ENCODE peak calls at places on chromosomes 2 and 18, in eight cellular contexts. One of them, this sample, is unnamed.

GRCh38 chr2:104378853-104379374 is 475.0 kb upstream of the POU3F3 start:
- DNase-seq in breast epithelium: no peak
- DNase-seq in neuronal stem cell: peak; percentile 18
- DNase-seq in HCT116: no peak
- DNase-seq in upper lobe of left lung: no peak
- DNase-seq in Peyer's patch: no peak
- DNase-seq in naive thymus-derived CD4-positive, alpha-beta T cell: no peak
- DNase-seq in heart left ventricle: no peak
- DNase-seq in this sample: peak; percentile 41

GRCh38 chr2:240955306-240956101 is 42.9 kb upstream of the SNED1 start:
- DNase-seq in breast epithelium: peak; percentile 20
- DNase-seq in neuronal stem cell: no peak
- DNase-seq in HCT116: no peak
- DNase-seq in upper lobe of left lung: peak; percentile 47
- DNase-seq in Peyer's patch: peak; percentile 38
- DNase-seq in naive thymus-derived CD4-positive, alpha-beta T cell: no peak
- DNase-seq in heart left ventricle: no peak
- DNase-seq in this sample: no peak

GRCh38 chr2:73291093-73291460 is 2.3 kb downstream of the EGR4 start:
- DNase-seq in breast epithelium: no peak
- DNase-seq in neuronal stem cell: peak; percentile 88
- DNase-seq in HCT116: no peak
- DNase-seq in upper lobe of left lung: peak; percentile 90
- DNase-seq in Peyer's patch: peak; percentile 57
- DNase-seq in naive thymus-derived CD4-positive, alpha-beta T cell: peak; percentile 52
- DNase-seq in heart left ventricle: peak; percentile 40
- DNase-seq in this sample: peak; percentile 60

GRCh38 chr2:136206613-136207012 is 88.7 kb upstream of the CXCR4 start:
- DNase-seq in breast epithelium: no peak
- DNase-seq in neuronal stem cell: no peak
- DNase-seq in HCT116: no peak
- DNase-seq in upper lobe of left lung: peak; percentile 1
- DNase-seq in Peyer's patch: peak; percentile 91
- DNase-seq in naive thymus-derived CD4-positive, alpha-beta T cell: no peak
- DNase-seq in heart left ventricle: no peak
- DNase-seq in this sample: no peak

GRCh38 chr18:51890762-51891161 is 449.2 kb upstream of the DCC start:
- DNase-seq in breast epithelium: peak; percentile 58
- DNase-seq in neuronal stem cell: no peak
- DNase-seq in HCT116: no peak
- DNase-seq in upper lobe of left lung: no peak
- DNase-seq in Peyer's patch: peak; percentile 68
- DNase-seq in naive thymus-derived CD4-positive, alpha-beta T cell: no peak
- DNase-seq in heart left ventricle: no peak
- DNase-seq in this sample: no peak

GRCh38 chr2:200634231-200634964 is 48.6 kb downstream of the AOX1 start:
- DNase-seq in breast epithelium: no peak
- DNase-seq in neuronal stem cell: no peak
- DNase-seq in HCT116: no peak
- DNase-seq in upper lobe of left lung: no peak
- DNase-seq in Peyer's patch: no peak
- DNase-seq in naive thymus-derived CD4-positive, alpha-beta T cell: no peak
- DNase-seq in heart left ventricle: no peak
- DNase-seq in this sample: no peak

GRCh38 chr2:160399880-160400279 is 93.7 kb downstream of the RBMS1 start:
- DNase-seq in breast epithelium: no peak
- DNase-seq in neuronal stem cell: no peak
- DNase-seq in HCT116: no peak
- DNase-seq in upper lobe of left lung: no peak
- DNase-seq in Peyer's patch: no peak
- DNase-seq in naive thymus-derived CD4-positive, alpha-beta T cell: no peak
- DNase-seq in heart left ventricle: no peak
- DNase-seq in this sample: no peak

GRCh38 chr2:237465515-237466227 is 21.4 kb upstream of the MLPH start:
- DNase-seq in breast epithelium: no peak
- DNase-seq in neuronal stem cell: no peak
- DNase-seq in HCT116: peak; percentile 61
- DNase-seq in upper lobe of left lung: no peak
- DNase-seq in Peyer's patch: no peak
- DNase-seq in naive thymus-derived CD4-positive, alpha-beta T cell: no peak
- DNase-seq in heart left ventricle: no peak
- DNase-seq in this sample: no peak

GRCh38 chr2:119545754-119546445 is 1.7 kb downstream of the CFAP221 start:
- DNase-seq in breast epithelium: no peak
- DNase-seq in neuronal stem cell: no peak
- DNase-seq in HCT116: no peak
- DNase-seq in upper lobe of left lung: no peak
- DNase-seq in Peyer's patch: peak; percentile 71
- DNase-seq in naive thymus-derived CD4-positive, alpha-beta T cell: no peak
- DNase-seq in heart left ventricle: no peak
- DNase-seq in this sample: no peak

GRCh38 chr18:40868110-40868858 is 1086.8 kb upstream of the PIK3C3 start:
- DNase-seq in breast epithelium: no peak
- DNase-seq in neuronal stem cell: no peak
- DNase-seq in HCT116: no peak
- DNase-seq in upper lobe of left lung: no peak
- DNase-seq in Peyer's patch: no peak
- DNase-seq in naive thymus-derived CD4-positive, alpha-beta T cell: no peak
- DNase-seq in heart left ventricle: no peak
- DNase-seq in this sample: no peak

GRCh38 chr2:128444816-128445532 is 126.3 kb upstream of the HS6ST1 start:
- DNase-seq in breast epithelium: no peak
- DNase-seq in neuronal stem cell: no peak
- DNase-seq in HCT116: no peak
- DNase-seq in upper lobe of left lung: no peak
- DNase-seq in Peyer's patch: peak; percentile 14
- DNase-seq in naive thymus-derived CD4-positive, alpha-beta T cell: no peak
- DNase-seq in heart left ventricle: no peak
- DNase-seq in this sample: no peak

GRCh38 chr2:194819367-194819766 is 837.7 kb upstream of the SLC39A10 start:
- DNase-seq in breast epithelium: no peak
- DNase-seq in neuronal stem cell: peak; percentile 5
- DNase-seq in HCT116: no peak
- DNase-seq in upper lobe of left lung: no peak
- DNase-seq in Peyer's patch: no peak
- DNase-seq in naive thymus-derived CD4-positive, alpha-beta T cell: no peak
- DNase-seq in heart left ventricle: no peak
- DNase-seq in this sample: no peak

DNA sequence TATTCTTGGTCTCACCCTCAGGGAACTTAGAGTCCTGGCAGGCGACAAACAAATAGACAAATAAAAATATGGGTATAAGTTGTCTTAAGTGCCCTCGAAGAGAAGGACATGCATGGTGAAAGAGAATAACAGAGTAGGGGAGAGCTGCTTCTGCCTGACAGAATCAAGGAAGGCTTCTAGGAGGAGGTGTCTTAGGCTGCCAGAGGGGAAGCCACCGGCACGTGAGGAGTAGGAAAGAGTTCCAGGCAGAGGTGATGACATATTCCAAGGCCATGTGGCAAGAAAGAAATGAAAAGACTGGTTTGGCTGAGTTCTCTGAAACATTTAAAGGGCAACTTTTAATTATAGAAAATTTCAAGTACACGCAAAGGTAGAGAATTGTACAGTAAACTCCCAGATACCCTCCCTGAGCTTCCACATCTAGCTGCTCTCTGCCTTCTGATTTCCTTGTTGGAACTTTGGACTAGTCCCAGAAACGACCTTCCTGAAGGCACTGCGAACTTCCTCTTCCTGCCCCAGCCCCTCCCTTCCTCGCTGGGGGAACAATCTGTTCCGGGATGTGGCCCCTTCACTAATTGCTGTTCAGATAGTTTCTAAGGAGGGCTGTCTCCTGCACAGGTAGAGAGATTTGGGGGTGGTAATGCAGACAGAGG is 91.7 kb downstream of the DYSF start:
- DNase-seq in breast epithelium: peak; percentile 15
- DNase-seq in neuronal stem cell: no peak
- DNase-seq in HCT116: no peak
- DNase-seq in upper lobe of left lung: no peak
- DNase-seq in Peyer's patch: peak; percentile 57
- DNase-seq in naive thymus-derived CD4-positive, alpha-beta T cell: no peak
- DNase-seq in heart left ventricle: peak; percentile 41
- DNase-seq in this sample: no peak
- H3K4me3 ChIP-seq in breast epithelium: no peak overlapping the region
- H3K4me3 ChIP-seq in neuronal stem cell: no peak overlapping the region
- H3K4me3 ChIP-seq in HCT116: peak overlapping the region; percentile 37
- H3K4me3 ChIP-seq in upper lobe of left lung: no peak overlapping the region
- H3K4me3 ChIP-seq in Peyer's patch: peak overlapping the region; percentile 24
- H3K4me3 ChIP-seq in naive thymus-derived CD4-positive, alpha-beta T cell: peak overlapping the region; percentile 51
- H3K4me3 ChIP-seq in heart left ventricle: no peak overlapping the region
- H3K4me3 ChIP-seq in this sample: no peak overlapping the region

DNA sequence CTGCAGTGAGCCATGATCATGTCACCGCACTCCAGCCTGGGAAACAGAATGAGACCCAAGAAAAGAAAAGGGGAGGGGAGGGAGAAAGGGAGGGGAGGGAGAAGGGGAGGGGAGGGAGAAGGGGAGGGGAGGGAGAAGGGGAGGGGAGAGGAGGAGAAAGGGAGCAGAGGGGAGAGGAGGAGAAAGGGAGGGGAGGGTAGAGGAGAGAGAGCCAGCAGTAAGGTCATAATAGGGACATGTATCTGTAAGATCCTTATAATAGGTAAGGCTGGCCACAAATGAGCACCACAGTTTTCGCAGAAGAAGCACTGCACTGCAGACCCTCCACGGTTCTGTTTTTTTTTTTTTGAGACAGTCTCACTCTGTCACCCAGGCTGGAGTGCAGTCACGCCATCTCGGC is 62.6 kb downstream of the STPG4 start:
- DNase-seq in breast epithelium: no peak
- DNase-seq in neuronal stem cell: no peak
- DNase-seq in HCT116: no peak
- DNase-seq in upper lobe of left lung: no peak
- DNase-seq in Peyer's patch: no peak
- DNase-seq in naive thymus-derived CD4-positive, alpha-beta T cell: no peak
- DNase-seq in heart left ventricle: no peak
- DNase-seq in this sample: no peak
- H3K27ac ChIP-seq in breast epithelium: no peak overlapping the region
- H3K27ac ChIP-seq in neuronal stem cell: no peak overlapping the region
- H3K27ac ChIP-seq in HCT116: no peak overlapping the region
- H3K27ac ChIP-seq in upper lobe of left lung: no peak overlapping the region
- H3K27ac ChIP-seq in Peyer's patch: no peak overlapping the region
- H3K27ac ChIP-seq in naive thymus-derived CD4-positive, alpha-beta T cell: no peak overlapping the region
- H3K27ac ChIP-seq in heart left ventricle: no peak overlapping the region
- H3K27ac ChIP-seq in this sample: no peak overlapping the region

GRCh38 chr2:152423684-152424083 is 88.7 kb downstream of the FMNL2 start:
- DNase-seq in breast epithelium: no peak
- DNase-seq in neuronal stem cell: no peak
- DNase-seq in HCT116: no peak
- DNase-seq in upper lobe of left lung: no peak
- DNase-seq in Peyer's patch: no peak
- DNase-seq in naive thymus-derived CD4-positive, alpha-beta T cell: no peak
- DNase-seq in heart left ventricle: no peak
- DNase-seq in this sample: no peak

GRCh38 chr2:152419944-152420813 is 85.2 kb downstream of the FMNL2 start:
- DNase-seq in breast epithelium: no peak
- DNase-seq in neuronal stem cell: no peak
- DNase-seq in HCT116: no peak
- DNase-seq in upper lobe of left lung: no peak
- DNase-seq in Peyer's patch: no peak
- DNase-seq in naive thymus-derived CD4-positive, alpha-beta T cell: no peak
- DNase-seq in heart left ventricle: no peak
- DNase-seq in this sample: no peak

GRCh38 chr2:152418688-152419087 is 83.7 kb downstream of the FMNL2 start:
- DNase-seq in breast epithelium: no peak
- DNase-seq in neuronal stem cell: no peak
- DNase-seq in HCT116: no peak
- DNase-seq in upper lobe of left lung: no peak
- DNase-seq in Peyer's patch: no peak
- DNase-seq in naive thymus-derived CD4-positive, alpha-beta T cell: no peak
- DNase-seq in heart left ventricle: peak; percentile 15
- DNase-seq in this sample: no peak

GRCh38 chr2:152420923-152421322 is 85.9 kb downstream of the FMNL2 start:
- DNase-seq in breast epithelium: no peak
- DNase-seq in neuronal stem cell: no peak
- DNase-seq in HCT116: no peak
- DNase-seq in upper lobe of left lung: no peak
- DNase-seq in Peyer's patch: no peak
- DNase-seq in naive thymus-derived CD4-positive, alpha-beta T cell: no peak
- DNase-seq in heart left ventricle: no peak
- DNase-seq in this sample: no peak

GRCh38 chr2:152421521-152422367 is 86.8 kb downstream of the FMNL2 start:
- DNase-seq in breast epithelium: no peak
- DNase-seq in neuronal stem cell: no peak
- DNase-seq in HCT116: peak; percentile 75
- DNase-seq in upper lobe of left lung: no peak
- DNase-seq in Peyer's patch: peak; percentile 69
- DNase-seq in naive thymus-derived CD4-positive, alpha-beta T cell: no peak
- DNase-seq in heart left ventricle: peak; percentile 33
- DNase-seq in this sample: no peak
- H3K4me1 ChIP-seq in breast epithelium: no peaks in the 10 kb centered on the region
- H3K4me1 ChIP-seq in neuronal stem cell: peaks cover 13% of the 10 kb centered on the region
- H3K4me1 ChIP-seq in HCT116: peaks cover 13% of the 10 kb centered on the region
- H3K4me1 ChIP-seq in upper lobe of left lung: peaks cover 23% of the 10 kb centered on the region
- H3K4me1 ChIP-seq in Peyer's patch: no peaks in the 10 kb centered on the region
- H3K4me1 ChIP-seq in naive thymus-derived CD4-positive, alpha-beta T cell: no peaks in the 10 kb centered on the region
- H3K4me1 ChIP-seq in heart left ventricle: peaks cover 9% of the 10 kb centered on the region
- H3K4me1 ChIP-seq in this sample: no peaks in the 10 kb centered on the region

GRCh38 chr18:49175071-49175470 is 224.3 kb upstream of the SMAD7 start:
- DNase-seq in breast epithelium: no peak
- DNase-seq in neuronal stem cell: no peak
- DNase-seq in HCT116: no peak
- DNase-seq in upper lobe of left lung: no peak
- DNase-seq in Peyer's patch: no peak
- DNase-seq in naive thymus-derived CD4-positive, alpha-beta T cell: no peak
- DNase-seq in heart left ventricle: no peak
- DNase-seq in this sample: no peak
- H3K4me3 ChIP-seq in breast epithelium: no peak overlapping the region
- H3K4me3 ChIP-seq in neuronal stem cell: no peak overlapping the region
- H3K4me3 ChIP-seq in HCT116: no peak overlapping the region
- H3K4me3 ChIP-seq in upper lobe of left lung: no peak overlapping the region
- H3K4me3 ChIP-seq in Peyer's patch: no peak overlapping the region
- H3K4me3 ChIP-seq in naive thymus-derived CD4-positive, alpha-beta T cell: no peak overlapping the region
- H3K4me3 ChIP-seq in heart left ventricle: no peak overlapping the region
- H3K4me3 ChIP-seq in this sample: no peak overlapping the region

DNA sequence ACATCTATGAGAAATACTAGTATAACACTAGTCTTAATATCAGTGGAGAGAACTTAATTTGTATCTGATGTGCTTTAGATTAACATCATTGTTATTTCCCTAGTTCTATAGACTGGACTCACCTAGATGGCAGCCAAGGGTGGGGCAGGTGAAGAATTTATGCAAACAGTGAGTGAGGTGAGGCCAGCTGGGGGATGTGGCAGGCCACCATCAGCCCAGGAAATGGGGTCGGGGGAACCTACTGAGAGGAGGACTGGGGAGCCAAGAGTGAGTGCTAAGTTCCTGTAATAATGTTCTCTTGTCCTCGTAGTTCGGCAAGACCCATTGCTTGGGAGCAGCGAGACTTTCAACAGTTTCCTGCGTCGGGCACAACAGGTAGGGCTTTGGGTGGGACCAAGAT is 2.5 kb downstream of the SNX17 start:
- DNase-seq in breast epithelium: no peak
- DNase-seq in neuronal stem cell: no peak
- DNase-seq in HCT116: no peak
- DNase-seq in upper lobe of left lung: no peak
- DNase-seq in Peyer's patch: no peak
- DNase-seq in naive thymus-derived CD4-positive, alpha-beta T cell: no peak
- DNase-seq in heart left ventricle: no peak
- DNase-seq in this sample: no peak
- H3K27ac ChIP-seq in breast epithelium: no peak overlapping the region
- H3K27ac ChIP-seq in neuronal stem cell: no peak overlapping the region
- H3K27ac ChIP-seq in HCT116: no peak overlapping the region
- H3K27ac ChIP-seq in upper lobe of left lung: peak overlapping the region; percentile 96
- H3K27ac ChIP-seq in Peyer's patch: no peak overlapping the region
- H3K27ac ChIP-seq in naive thymus-derived CD4-positive, alpha-beta T cell: peak overlapping the region; percentile 93
- H3K27ac ChIP-seq in heart left ventricle: no peak overlapping the region
- H3K27ac ChIP-seq in this sample: no peak overlapping the region